ENCODE peak calls at places on chromosome 20, in eight cellular contexts. E is naive thymus-derived CD8-positive, alpha-beta T cell; O is T-helper 2 cell; X is HFFc6; L is T follicular helper cell; D is lung microvascular endothelial cell; J is RPMI8226; F is HuH-7.5. B is an unnamed sample.

GRCh38 chr20:1336699-1337387 is 7.9 kb upstream of the SDCBP2 start:
- DNase-seq in J (no peak), X (no peak), F (no peak), D (peak; percentile 91), O (no peak), E (peak; percentile 43), L (no peak), B (no peak)

GRCh38 chr20:58692579-58693225 is at the start of gene NPEPL1:
- DNase-seq in E (peak; percentile 62), O (peak; percentile 54), D (peak; percentile 86), X (no peak), J (peak; percentile 81), L (peak; percentile 47), F (peak; percentile 98), B (peak; percentile 71)

GRCh38 chr20:63120286-63121090 is 95.4 kb downstream of the YTHDF1 start:
- DNase-seq in X (no peak), E (no peak), J (no peak), F (no peak), O (no peak), L (no peak), D (no peak), B (peak; percentile 7)

GRCh38 chr20:64226686-64227576 is 28.6 kb upstream of the PCMTD2 start:
- DNase-seq in O (peak; percentile 15), E (peak; percentile 32), X (no peak), D (no peak), L (peak; percentile 11), F (no peak), J (no peak), B (no peak)

GRCh38 chr20:10309326-10309725 is 90.7 kb downstream of the SNAP25 start:
- DNase-seq in J (no peak), F (no peak), E (no peak), D (peak; percentile 25), O (no peak), X (peak; percentile 88), L (no peak), B (no peak)

GRCh38 chr20:22574545-22575086 is 9.8 kb downstream of the FOXA2 start:
- DNase-seq in X (no peak), O (no peak), F (no peak), D (no peak), J (no peak), E (no peak), L (no peak), B (no peak)

GRCh38 chr20:42577193-42577592 is 612.5 kb downstream of the PTPRT start:
- DNase-seq in O (no peak), D (no peak), X (no peak), E (no peak), J (no peak), L (no peak), F (no peak), B (no peak)

GRCh38 chr20:15205023-15205422 is 867.6 kb upstream of the FLRT3 start:
- DNase-seq in J (no peak), L (no peak), E (no peak), D (no peak), F (no peak), X (no peak), O (no peak), B (no peak)

GRCh38 chr20:46132705-46133120 is 14.6 kb downstream of the CD40 start:
- DNase-seq in J (peak; percentile 78), X (peak; percentile 22), O (peak; percentile 47), E (peak; percentile 48), L (peak; percentile 19), D (peak; percentile 67), F (peak; percentile 80), B (peak; percentile 57)

GRCh38 chr20:26163890-26164289 is 467.2 kb upstream of the ZNF337 start:
- DNase-seq in D (no peak), O (no peak), L (no peak), J (no peak), F (no peak), X (peak; percentile 80), E (no peak), B (no peak)

GRCh38 chr20:37846573-37846972 is 56.4 kb upstream of the VSTM2L start:
- DNase-seq in E (no peak), O (no peak), L (no peak), F (no peak), D (no peak), X (no peak), J (no peak), B (no peak)

GRCh38 chr20:7736336-7736735 is 203.9 kb downstream of the HAO1 start:
- DNase-seq in X (no peak), E (no peak), J (no peak), F (no peak), L (no peak), O (no peak), D (peak; percentile 76), B (no peak)

GRCh38 chr20:17878912-17879602 is 89.5 kb downstream of the SNX5 start:
- DNase-seq in L (no peak), J (peak; percentile 76), O (no peak), X (no peak), E (no peak), D (no peak), F (no peak), B (no peak)

GRCh38 chr20:35994994-35995453 is 26.6 kb downstream of the CNBD2 start:
- DNase-seq in O (peak; percentile 72), X (peak; percentile 55), D (peak; percentile 93), L (peak; percentile 75), F (peak; percentile 84), J (peak; percentile 87), E (peak; percentile 82), B (peak; percentile 85)

GRCh38 chr20:19289451-19289850 is 77.0 kb downstream of the SLC24A3 start:
- DNase-seq in J (no peak), L (no peak), E (no peak), F (no peak), D (no peak), X (no peak), O (no peak), B (no peak)

GRCh38 chr20:21325296-21325695 is 22.2 kb downstream of the XRN2 start:
- DNase-seq in J (no peak), D (no peak), X (no peak), F (no peak), L (no peak), E (no peak), O (no peak), B (no peak)

GRCh38 chr20:34085544-34086040 is 26.5 kb downstream of the EIF2S2 start:
- DNase-seq in O (no peak), J (no peak), D (no peak), L (no peak), E (no peak), X (no peak), F (no peak), B (no peak)

GRCh38 chr20:59824711-59825562 is 108.5 kb downstream of the SYCP2 start:
- DNase-seq in D (peak; percentile 18), X (no peak), J (no peak), E (no peak), F (no peak), O (no peak), L (no peak), B (no peak)

GRCh38 chr20:6819599-6819998 is 52.1 kb downstream of the BMP2 start:
- DNase-seq in J (no peak), X (no peak), L (no peak), O (no peak), D (peak; percentile 68), F (peak; percentile 19), E (no peak), B (no peak)

GRCh38 chr20:8798505-8798904 is 270.4 kb upstream of the PLCB4 start:
- DNase-seq in D (peak; percentile 85), E (no peak), O (no peak), L (no peak), F (no peak), J (no peak), X (peak; percentile 26), B (no peak)